ENCODE peak calls at places on chromosomes 2 and 18, in eight cellular contexts. U is fibroblast of gingiva, S is T-cell, P is EL, C is non-pigmented ciliary epithelial cell, V is MV-4-11, X is NCI-H1930, Q is COR-L47. L is an unnamed sample.

GRCh38 chr2:56191617-56192016 is 7.8 kb downstream of the CCDC85A start:
- DNase-seq in U (peak; percentile 25), S (no peak), P (peak; percentile 70), C (peak; percentile 23), V (no peak), X (peak; percentile 30), Q (peak; percentile 55), L (peak; percentile 25)

GRCh38 chr2:177211602-177212105 is 940 bp upstream of the HNRNPA3 start:
- DNase-seq in U (no peak), S (no peak), P (no peak), C (no peak), V (no peak), X (no peak), Q (no peak), L (no peak)

GRCh38 chr2:31238126-31238905 is 4.4 kb downstream of the EHD3 start:
- DNase-seq in U (no peak), S (no peak), P (no peak), C (no peak), V (no peak), X (no peak), Q (no peak), L (no peak)

GRCh38 chr18:10010611-10011015 is 96.8 kb downstream of the VAPA start:
- DNase-seq in U (peak; percentile 98), S (no peak), P (peak; percentile 96), C (no peak), V (peak; percentile 86), X (no peak), Q (no peak), L (peak; percentile 96)

GRCh38 chr2:234435836-234436481 is 60.9 kb downstream of the ARL4C start:
- DNase-seq in U (no peak), S (no peak), P (no peak), C (no peak), V (no peak), X (no peak), Q (no peak), L (peak; percentile 6)

GRCh38 chr2:186256540-186256939 is 229.5 kb upstream of the ZC3H15 start:
- DNase-seq in U (peak; percentile 42), S (no peak), P (peak; percentile 35), C (no peak), V (peak; percentile 23), X (peak; percentile 1), Q (peak; percentile 68), L (peak; percentile 9)

GRCh38 chr2:235551965-235552364 is 58.1 kb downstream of the AGAP1 start:
- DNase-seq in U (peak; percentile 42), S (no peak), P (peak; percentile 51), C (no peak), V (no peak), X (peak; percentile 2), Q (peak; percentile 40), L (peak; percentile 53)

GRCh38 chr2:170229125-170229524 is 51.2 kb downstream of the MYO3B start:
- DNase-seq in U (no peak), S (no peak), P (no peak), C (no peak), V (no peak), X (no peak), Q (no peak), L (no peak)

GRCh38 chr2:72913531-72914225 is 3.6 kb upstream of the EMX1 start:
- DNase-seq in U (no peak), S (no peak), P (no peak), C (no peak), V (no peak), X (no peak), Q (no peak), L (peak; percentile 24)

GRCh38 chr18:79309572-79310278 is 86.0 kb upstream of the NFATC1 start:
- DNase-seq in U (peak; percentile 6), S (no peak), P (no peak), C (no peak), V (no peak), X (no peak), Q (no peak), L (no peak)

GRCh38 chr2:26299488-26300092 is 46.4 kb upstream of the SELENOI start:
- DNase-seq in U (peak; percentile 62), S (no peak), P (peak; percentile 66), C (peak; percentile 9), V (peak; percentile 19), X (no peak), Q (no peak), L (no peak)

GRCh38 chr2:25981596-25982272 is 563 bp downstream of the KIF3C start:
- DNase-seq in U (no peak), S (no peak), P (no peak), C (no peak), V (no peak), X (no peak), Q (no peak), L (no peak)

GRCh38 chr2:51782874-51783765 is 751.2 kb upstream of the NRXN1 start:
- DNase-seq in U (peak; percentile 58), S (no peak), P (no peak), C (peak; percentile 34), V (no peak), X (no peak), Q (no peak), L (no peak)

GRCh38 chr2:134140251-134140661 is 113.6 kb upstream of the MGAT5 start:
- DNase-seq in U (no peak), S (no peak), P (no peak), C (no peak), V (no peak), X (no peak), Q (no peak), L (no peak)

GRCh38 chr2:15527074-15527739 is 33.9 kb downstream of the NBAS start:
- DNase-seq in U (no peak), S (no peak), P (peak; percentile 1), C (no peak), V (no peak), X (no peak), Q (no peak), L (no peak)

GRCh38 chr2:55804535-55804934 is 110.9 kb upstream of the PNPT1 start:
- DNase-seq in U (peak; percentile 61), S (no peak), P (no peak), C (no peak), V (no peak), X (no peak), Q (no peak), L (no peak)

GRCh38 chr2:69565431-69565839 is 78.1 kb downstream of the AAK1 start:
- DNase-seq in U (peak; percentile 3), S (peak; percentile 57), P (no peak), C (no peak), V (peak; percentile 44), X (peak; percentile 45), Q (peak; percentile 17), L (no peak)

GRCh38 chr2:8445580-8445979 is 236.3 kb upstream of the ID2 start:
- DNase-seq in U (no peak), S (no peak), P (no peak), C (no peak), V (peak; percentile 27), X (peak; percentile 35), Q (no peak), L (no peak)

GRCh38 chr18:9855686-9856085 is 30.1 kb upstream of the TXNDC2 start:
- DNase-seq in U (no peak), S (no peak), P (no peak), C (no peak), V (no peak), X (no peak), Q (no peak), L (no peak)

GRCh38 chr2:7785700-7786099 is 868.5 kb downstream of the RNF144A start:
- DNase-seq in U (peak; percentile 64), S (no peak), P (no peak), C (no peak), V (no peak), X (no peak), Q (no peak), L (no peak)

GRCh38 chr18:80136679-80137078 is 27.6 kb downstream of the ADNP2 start:
- DNase-seq in U (no peak), S (no peak), P (no peak), C (no peak), V (no peak), X (no peak), Q (no peak), L (no peak)

GRCh38 chr2:8135051-8135675 is 546.7 kb upstream of the ID2 start:
- DNase-seq in U (no peak), S (no peak), P (no peak), C (no peak), V (peak; percentile 73), X (no peak), Q (no peak), L (no peak)

GRCh38 chr2:232636788-232637420 is 3.5 kb downstream of the EFHD1 start:
- DNase-seq in U (no peak), S (no peak), P (no peak), C (no peak), V (no peak), X (no peak), Q (no peak), L (no peak)

GRCh38 chr2:85523906-85524566 is 14.9 kb upstream of the MAT2A start:
- DNase-seq in U (no peak), S (no peak), P (no peak), C (no peak), V (no peak), X (no peak), Q (no peak), L (no peak)

GRCh38 chr2:74740395-74741075 is 86.5 kb downstream of the SEMA4F start:
- DNase-seq in U (peak; percentile 78), S (no peak), P (peak; percentile 99), C (peak; percentile 47), V (peak; percentile 94), X (no peak), Q (no peak), L (peak; percentile 97)

GRCh38 chr2:42123426-42123825 is 45.7 kb upstream of the EML4 start:
- DNase-seq in U (no peak), S (no peak), P (no peak), C (no peak), V (no peak), X (no peak), Q (no peak), L (no peak)

GRCh38 chr2:233424028-233424951 is 70.0 kb downstream of the DGKD start:
- DNase-seq in U (no peak), S (no peak), P (no peak), C (no peak), V (no peak), X (no peak), Q (no peak), L (no peak)

GRCh38 chr2:96090181-96090500 is 26.2 kb downstream of the ADRA2B start:
- DNase-seq in U (no peak), S (no peak), P (no peak), C (no peak), V (no peak), X (no peak), Q (no peak), L (no peak)

GRCh38 chr2:144256996-144257707 is 262.8 kb downstream of the ZEB2 start:
- DNase-seq in U (peak; percentile 40), S (no peak), P (peak; percentile 42), C (peak; percentile 8), V (peak; percentile 80), X (no peak), Q (no peak), L (peak; percentile 7)

GRCh38 chr18:32302806-32303205 is 113.0 kb downstream of the MEP1B start:
- DNase-seq in U (no peak), S (no peak), P (no peak), C (no peak), V (no peak), X (no peak), Q (no peak), L (no peak)

GRCh38 chr2:173397539-173397938 is 42.9 kb downstream of the CDCA7 start:
- DNase-seq in U (no peak), S (no peak), P (no peak), C (no peak), V (no peak), X (peak; percentile 19), Q (peak; percentile 50), L (no peak)

GRCh38 chr2:109322111-109322510 is 193.1 kb downstream of the SH3RF3 start:
- DNase-seq in U (peak; percentile 98), S (no peak), P (peak; percentile 96), C (peak; percentile 69), V (no peak), X (no peak), Q (no peak), L (peak; percentile 63)

GRCh38 chr18:69402219-69402989 is 1.7 kb downstream of the DOK6 start:
- DNase-seq in U (no peak), S (no peak), P (no peak), C (no peak), V (no peak), X (no peak), Q (no peak), L (no peak)

GRCh38 chr2:29228276-29228675 is 113.1 kb downstream of the CLIP4 start:
- DNase-seq in U (no peak), S (no peak), P (peak; percentile 72), C (peak; percentile 18), V (no peak), X (no peak), Q (no peak), L (peak; percentile 93)